ENCODE peak calls at places on chromosomes 6 and 20, in six cellular contexts. S, O, X, I, R and Z are unnamed samples.
A peak's percentile ranks its signal among the peaks of the same experiment; 100 is the strongest.

GRCh38 chr20:11266571-11266970 is 592.8 kb upstream of the JAG1 start:
- DNase-seq in S (no peak), O (no peak), X (no peak), I (peak; percentile 4), R (no peak), Z (no peak)

GRCh38 chr6:27505209-27506027 is 32.5 kb upstream of the ZNF184 start:
- DNase-seq in S (peak; percentile 90), O (peak; percentile 97), X (peak; percentile 43), I (peak; percentile 77), R (peak; percentile 78), Z (peak; percentile 27)

GRCh38 chr6:133100870-133101269 is 140.3 kb upstream of the EYA4 start:
- DNase-seq in S (no peak), O (no peak), X (no peak), I (no peak), R (no peak), Z (no peak)

GRCh38 chr20:16580127-16580526 is 6.9 kb upstream of the KIF16B start:
- DNase-seq in S (no peak), O (no peak), X (peak; percentile 47), I (peak; percentile 77), R (no peak), Z (no peak)

GRCh38 chr6:148771212-148771601 is 24.4 kb downstream of the UST start:
- DNase-seq in S (no peak), O (no peak), X (no peak), I (no peak), R (no peak), Z (no peak)

GRCh38 chr6:4692664-4693063 is 83.5 kb upstream of the CDYL start:
- DNase-seq in S (no peak), O (no peak), X (no peak), I (no peak), R (no peak), Z (no peak)

GRCh38 chr6:156747715-156748114 is 29.5 kb upstream of the ARID1B start:
- DNase-seq in S (no peak), O (no peak), X (no peak), I (no peak), R (no peak), Z (no peak)

GRCh38 chr6:50305660-50306059 is 255.9 kb upstream of the DEFB112 start:
- DNase-seq in S (no peak), O (peak; percentile 54), X (peak; percentile 22), I (no peak), R (no peak), Z (no peak)

GRCh38 chr6:16108996-16109658 is 19.8 kb upstream of the MYLIP start:
- DNase-seq in S (no peak), O (no peak), X (peak; percentile 54), I (no peak), R (no peak), Z (no peak)

GRCh38 chr6:168328086-168328485 is 8.5 kb upstream of the DACT2 start:
- DNase-seq in S (no peak), O (no peak), X (no peak), I (no peak), R (no peak), Z (no peak)

GRCh38 chr6:170221052-170221752 is 69.7 kb downstream of the DLL1 start:
- DNase-seq in S (no peak), O (no peak), X (no peak), I (no peak), R (no peak), Z (no peak)

GRCh38 chr6:143027058-143027457 is 33.6 kb upstream of the AIG1 start:
- DNase-seq in S (peak; percentile 51), O (peak; percentile 69), X (peak; percentile 21), I (peak; percentile 24), R (peak; percentile 27), Z (peak; percentile 14)

GRCh38 chr20:9939231-9939630 is 95.6 kb upstream of the ANKEF1 start:
- DNase-seq in S (no peak), O (no peak), X (no peak), I (no peak), R (no peak), Z (no peak)

GRCh38 chr20:4305091-4305490 is 289.7 kb upstream of the RNF24 start:
- DNase-seq in S (no peak), O (no peak), X (no peak), I (no peak), R (no peak), Z (no peak)

GRCh38 chr6:142845143-142845571 is 99.8 kb downstream of the HIVEP2 start:
- DNase-seq in S (no peak), O (no peak), X (peak; percentile 62), I (no peak), R (no peak), Z (no peak)

GRCh38 chr6:109892451-109893435 is 85.4 kb upstream of the GPR6 start:
- DNase-seq in S (peak; percentile 52), O (peak; percentile 78), X (no peak), I (no peak), R (no peak), Z (no peak)

GRCh38 chr6:139335447-139336210 is 38.8 kb downstream of the CITED2 start:
- DNase-seq in S (no peak), O (no peak), X (no peak), I (no peak), R (no peak), Z (no peak)

GRCh38 chr20:41575412-41575811 is 42.8 kb downstream of the CHD6 start:
- DNase-seq in S (no peak), O (no peak), X (no peak), I (no peak), R (no peak), Z (no peak)

GRCh38 chr6:106360410-106360988 is at the start of gene CRYBG1:
- DNase-seq in S (peak; percentile 95), O (peak; percentile 91), X (peak; percentile 21), I (no peak), R (peak; percentile 77), Z (peak; percentile 63)

GRCh38 chr6:25942561-25943147 is 12.2 kb upstream of the SLC17A2 start:
- DNase-seq in S (no peak), O (peak; percentile 49), X (peak; percentile 58), I (peak; percentile 55), R (no peak), Z (peak; percentile 23)

GRCh38 chr6:45812937-45813336 is 202.7 kb downstream of the CLIC5 start:
- DNase-seq in S (no peak), O (no peak), X (no peak), I (peak; percentile 6), R (no peak), Z (peak; percentile 20)

GRCh38 chr6:35425284-35425683 is 26.9 kb upstream of the FANCE start:
- DNase-seq in S (no peak), O (no peak), X (peak; percentile 73), I (peak; percentile 96), R (no peak), Z (no peak)

GRCh38 chr20:53873249-53873642 is 197.1 kb downstream of the BCAS1 start:
- DNase-seq in S (no peak), O (no peak), X (no peak), I (no peak), R (no peak), Z (no peak)

DNA sequence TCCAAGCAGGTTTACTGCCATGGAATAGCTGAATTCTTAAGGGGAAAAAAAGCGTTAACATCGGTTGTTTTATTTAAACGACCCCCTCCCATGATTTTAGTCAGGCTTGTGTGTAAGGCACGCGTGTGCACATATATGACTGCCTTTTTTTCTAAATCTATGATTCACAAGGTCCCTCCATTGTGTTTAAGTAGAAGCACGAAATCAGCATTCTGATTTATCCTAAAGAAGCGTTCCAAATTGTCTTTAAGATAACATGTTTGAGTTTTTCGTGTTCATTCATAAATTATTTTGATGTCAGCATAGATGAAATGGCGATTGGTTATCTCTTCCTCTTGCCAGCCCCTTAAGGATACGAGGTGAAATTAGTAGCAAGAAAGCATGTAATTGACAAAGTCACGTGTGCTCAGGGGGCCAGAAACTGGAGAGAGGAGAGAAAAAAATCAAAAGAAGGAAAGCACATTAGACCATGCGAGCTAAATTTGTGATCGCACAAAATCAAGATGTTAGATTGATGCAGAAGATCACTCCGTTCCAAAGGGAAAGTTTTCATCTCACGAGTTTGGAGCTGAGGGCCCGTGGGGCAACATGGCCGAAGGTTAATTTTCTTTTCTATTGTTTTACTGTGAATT is at the start of gene LIN28B:
- DNase-seq in S (no peak), O (peak; percentile 80), X (peak; percentile 76), I (no peak), R (no peak), Z (no peak)
- H2AK5ac ChIP-seq in S (peak within 1 kb of the TSS; percentile 99), O (no peak within 1 kb of the TSS), X (no peak within 1 kb of the TSS), I (no peak within 1 kb of the TSS), R (peak within 1 kb of the TSS; percentile 91), Z (no peak within 1 kb of the TSS)

GRCh38 chr6:99269207-99269606 is 80.3 kb downstream of the FAXC start:
- DNase-seq in S (no peak), O (no peak), X (no peak), I (no peak), R (no peak), Z (no peak)
- H2BK15ac ChIP-seq in S (no peak overlapping the region), O (no peak overlapping the region), X (no peak overlapping the region), I (no peak overlapping the region), R (no peak overlapping the region), Z (no peak overlapping the region)

GRCh38 chr20:44496976-44497375 is 21.3 kb downstream of the TTPAL start:
- DNase-seq in S (no peak), O (no peak), X (peak; percentile 73), I (peak; percentile 96), R (peak; percentile 13), Z (no peak)
- H2AK5ac ChIP-seq in S (no peak overlapping the region), O (no peak overlapping the region), X (no peak overlapping the region), I (peak overlapping the region; percentile 64), R (no peak overlapping the region), Z (no peak overlapping the region)

DNA sequence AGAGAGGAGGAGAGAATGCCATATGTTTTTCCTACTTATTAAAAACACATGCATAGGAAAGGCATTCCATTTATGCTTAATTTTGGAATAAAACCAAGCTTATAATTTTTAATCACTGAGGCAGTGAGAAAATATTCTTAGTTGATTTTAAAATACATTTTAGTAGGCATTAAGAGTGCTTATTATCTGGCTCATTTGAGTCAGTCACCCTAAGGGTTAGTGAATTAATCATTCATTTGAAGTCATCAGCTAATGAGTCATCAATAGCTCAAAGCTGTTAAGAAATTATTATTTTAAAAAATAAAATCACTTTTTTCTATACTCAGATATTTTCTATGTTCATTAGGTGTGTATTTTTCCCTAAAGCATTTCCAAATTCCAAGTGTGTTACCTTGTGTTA is 81.6 kb downstream of the TMEM200A start:
- DNase-seq in S (no peak), O (no peak), X (no peak), I (no peak), R (no peak), Z (no peak)
- H2BK15ac ChIP-seq in S (no peak overlapping the region), O (no peak overlapping the region), X (no peak overlapping the region), I (no peak overlapping the region), R (no peak overlapping the region), Z (no peak overlapping the region)

GRCh38 chr6:108074057-108074358 is 533 bp downstream of the OSTM1 start:
- DNase-seq in S (no peak), O (no peak), X (no peak), I (peak; percentile 31), R (no peak), Z (no peak)
- H2AK5ac ChIP-seq in S (no peak overlapping the region), O (no peak overlapping the region), X (no peak overlapping the region), I (no peak overlapping the region), R (no peak overlapping the region), Z (peak overlapping the region; percentile 66)

DNA sequence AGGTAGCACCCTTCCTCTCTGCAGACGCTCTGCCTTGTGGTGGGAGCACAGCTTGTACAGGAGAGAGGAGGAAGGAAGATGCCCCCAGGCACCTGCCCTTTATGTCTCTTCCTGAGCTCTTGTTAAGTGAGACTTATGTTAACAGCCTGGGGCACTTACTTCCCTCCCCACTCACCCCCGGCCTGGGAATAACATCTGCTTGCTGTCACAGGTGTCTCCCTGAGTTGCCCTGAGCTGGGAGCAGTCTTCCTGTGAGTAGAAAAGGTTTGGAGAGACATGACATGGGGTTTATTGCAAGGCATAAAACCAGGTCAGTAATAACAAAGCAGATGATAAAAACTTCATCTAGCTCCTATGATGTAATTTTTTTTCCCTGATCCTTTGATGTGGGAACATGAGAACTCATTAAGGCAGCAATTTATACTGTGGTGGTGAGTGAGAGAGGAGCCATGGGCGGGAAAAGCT is 1.9 kb downstream of the SSTR4 start:
- DNase-seq in S (no peak), O (no peak), X (no peak), I (no peak), R (no peak), Z (no peak)
- H2BK15ac ChIP-seq in S (no peak overlapping the region), O (no peak overlapping the region), X (no peak overlapping the region), I (no peak overlapping the region), R (no peak overlapping the region), Z (no peak overlapping the region)